ENCODE peak calls at places on chromosomes 5 and 9, in six cellular contexts. E is iris pigment epithelial cell, M is renal cortical epithelial cell, Q is AG08395, A is HCT116, U is psoas muscle. Z is an unnamed sample.

GRCh38 chr9:93680445-93681315 is 104.3 kb downstream of the PHF2 start:
- DNase-seq in U (no peak), Q (no peak), M (no peak), A (no peak), E (no peak), Z (no peak)

GRCh38 chr5:157447246-157447645 is 12.8 kb upstream of the NIPAL4 start:
- DNase-seq in U (no peak), E (no peak), A (no peak), M (peak; percentile 33), Q (no peak), Z (no peak)

GRCh38 chr9:37911271-37911681 is 7.3 kb upstream of the SLC25A51 start:
- DNase-seq in Q (no peak), E (peak; percentile 75), M (no peak), U (no peak), A (no peak), Z (no peak)

GRCh38 chr9:21796768-21797167 is 5.7 kb upstream of the MTAP start:
- DNase-seq in A (no peak), E (peak; percentile 80), U (no peak), M (peak; percentile 75), Q (no peak), Z (no peak)

GRCh38 chr9:89523948-89524347 is 26.0 kb upstream of the SEMA4D start:
- DNase-seq in A (no peak), U (no peak), M (no peak), Q (no peak), E (no peak), Z (no peak)

GRCh38 chr5:168472329-168472728 is 13.9 kb upstream of the RARS1 start:
- DNase-seq in A (no peak), U (no peak), M (peak; percentile 87), Q (peak; percentile 91), E (peak; percentile 95), Z (no peak)

GRCh38 chr9:87336914-87337333 is 160.7 kb upstream of the DAPK1 start:
- DNase-seq in A (peak; percentile 54), Q (peak; percentile 66), U (no peak), E (peak; percentile 88), M (peak; percentile 95), Z (no peak)

GRCh38 chr5:175436403-175436802 is 7.6 kb downstream of the DRD1 start:
- DNase-seq in U (no peak), A (no peak), M (no peak), E (no peak), Q (no peak), Z (no peak)

GRCh38 chr9:111274737-111275136 is 55.3 kb downstream of the OR2K2 start:
- DNase-seq in A (no peak), U (no peak), M (no peak), Q (no peak), E (peak; percentile 22), Z (no peak)

GRCh38 chr9:129481424-129481823 is 139.5 kb downstream of the C9orf50 start:
- DNase-seq in U (no peak), E (no peak), Q (no peak), A (no peak), M (no peak), Z (no peak)

GRCh38 chr5:147935032-147935431 is 28.7 kb upstream of the C5orf46 start:
- DNase-seq in M (peak; percentile 43), A (peak; percentile 39), Q (no peak), U (no peak), E (peak; percentile 79), Z (no peak)

GRCh38 chr9:130118841-130119520 is 53.2 kb upstream of the NCS1 start:
- DNase-seq in Q (peak; percentile 33), E (peak; percentile 48), A (no peak), M (peak; percentile 97), U (no peak), Z (no peak)

GRCh38 chr5:73451218-73452130 is 2.9 kb upstream of the FOXD1 start:
- DNase-seq in E (peak; percentile 40), U (peak; percentile 77), Q (peak; percentile 64), M (no peak), A (no peak), Z (no peak)

GRCh38 chr9:13860019-13860418 is 453.9 kb downstream of the NFIB start:
- DNase-seq in M (no peak), E (peak; percentile 46), A (no peak), U (no peak), Q (no peak), Z (peak; percentile 18)

GRCh38 chr5:135543151-135543818 is 7.5 kb upstream of the NEUROG1 start:
- DNase-seq in Q (no peak), A (no peak), M (no peak), U (no peak), E (no peak), Z (no peak)

GRCh38 chr9:123509646-123510045 is 153.6 kb downstream of the CRB2 start:
- DNase-seq in Q (no peak), M (no peak), U (no peak), A (no peak), E (no peak), Z (no peak)

GRCh38 chr9:129001504-129002325 is 26.4 kb downstream of the SH3GLB2 start:
- DNase-seq in M (no peak), Q (no peak), A (no peak), U (no peak), E (no peak), Z (no peak)

GRCh38 chr9:117315236-117315635 is 99.6 kb downstream of the ASTN2 start:
- DNase-seq in M (no peak), E (no peak), A (no peak), U (peak; percentile 18), Q (no peak), Z (peak; percentile 75)

Z was measured in gastrocnemius medialis.